ENCODE peak calls at places on chromosomes 11 and 22, in nine cellular contexts. N is HFF-Myc, X is fibroblast of villous mesenchyme, E is IMR-90, Z is neuronal stem cell, O is colonic mucosa, D is GM12865, Q is kidney, U is DND-41. S is an unnamed sample.

GRCh38 chr11:67572747-67573419 is 10.7 kb upstream of the GSTP1 start:
- DNase-seq in N (no peak), X (peak; percentile 56), E (peak; percentile 48), Z (no peak), O (peak; percentile 64), D (peak; percentile 73), Q (no peak), U (peak; percentile 43), S (peak; percentile 76)

GRCh38 chr11:128331317-128331716 is 256.0 kb downstream of the ETS1 start:
- DNase-seq in N (no peak), X (no peak), E (no peak), Z (no peak), O (no peak), D (no peak), Q (no peak), U (no peak), S (no peak)

GRCh38 chr22:36901411-36902142 is 11.9 kb upstream of the CSF2RB start:
- DNase-seq in N (no peak), X (no peak), E (no peak), Z (no peak), O (no peak), D (peak; percentile 88), Q (no peak), U (no peak), S (no peak)

GRCh38 chr11:24623121-24623520 is 126.3 kb downstream of the LUZP2 start:
- DNase-seq in N (no peak), X (peak; percentile 3), E (peak; percentile 57), Z (no peak), O (no peak), D (no peak), Q (no peak), U (no peak), S (no peak)

GRCh38 chr11:67581469-67581868 is 2.1 kb upstream of the GSTP1 start:
- DNase-seq in N (no peak), X (no peak), E (no peak), Z (no peak), O (peak; percentile 73), D (no peak), Q (no peak), U (no peak), S (no peak)

GRCh38 chr11:221539-221938 is 14.0 kb downstream of the RIC8A start:
- DNase-seq in N (no peak), X (no peak), E (no peak), Z (no peak), O (no peak), D (no peak), Q (no peak), U (no peak), S (no peak)

GRCh38 chr22:39360674-39361413 is 11.1 kb downstream of the SYNGR1 start:
- DNase-seq in N (no peak), X (no peak), E (no peak), Z (no peak), O (no peak), D (no peak), Q (no peak), U (no peak), S (no peak)

GRCh38 chr22:44577391-44578114 is 79.5 kb upstream of the RTL6 start:
- DNase-seq in N (no peak), X (no peak), E (no peak), Z (no peak), O (no peak), D (no peak), Q (no peak), U (no peak), S (no peak)

GRCh38 chr22:37295213-37295886 is 13.0 kb downstream of the CYTH4 start:
- DNase-seq in N (no peak), X (no peak), E (no peak), Z (no peak), O (no peak), D (no peak), Q (peak; percentile 70), U (no peak), S (no peak)

GRCh38 chr11:123381149-123381548 is 48.9 kb upstream of the GRAMD1B start:
- DNase-seq in N (no peak), X (no peak), E (no peak), Z (no peak), O (no peak), D (no peak), Q (no peak), U (no peak), S (no peak)

GRCh38 chr11:120858740-120859139 is 165.2 kb upstream of the TBCEL start:
- DNase-seq in N (no peak), X (peak; percentile 3), E (peak; percentile 25), Z (no peak), O (no peak), D (no peak), Q (no peak), U (no peak), S (no peak)

GRCh38 chr22:44600386-44600785 is 101.6 kb upstream of the PRR5 start:
- DNase-seq in N (no peak), X (no peak), E (no peak), Z (no peak), O (no peak), D (no peak), Q (no peak), U (no peak), S (no peak)

GRCh38 chr11:117822031-117822521 is 2.5 kb downstream of the FXYD2 start:
- DNase-seq in N (no peak), X (no peak), E (no peak), Z (no peak), O (no peak), D (peak; percentile 31), Q (peak; percentile 90), U (peak; percentile 84), S (no peak)

GRCh38 chr22:35887296-35887875 is 141.2 kb downstream of the RBFOX2 start:
- DNase-seq in N (no peak), X (no peak), E (peak; percentile 74), Z (no peak), O (no peak), D (no peak), Q (no peak), U (no peak), S (no peak)

GRCh38 chr11:98952110-98952509 is 68.6 kb upstream of the CNTN5 start:
- DNase-seq in N (no peak), X (no peak), E (no peak), Z (no peak), O (no peak), D (no peak), Q (no peak), U (no peak), S (no peak)

GRCh38 chr11:11022126-11022730 is 164.4 kb upstream of the ZBED5 start:
- DNase-seq in N (no peak), X (peak; percentile 34), E (peak; percentile 24), Z (no peak), O (peak; percentile 26), D (peak; percentile 24), Q (no peak), U (no peak), S (peak; percentile 55)

GRCh38 chr11:110479070-110479444 is 49.3 kb downstream of the FDX1 start:
- DNase-seq in N (no peak), X (no peak), E (no peak), Z (no peak), O (no peak), D (no peak), Q (no peak), U (no peak), S (peak; percentile 33)

GRCh38 chr22:45446216-45446615 is 32.7 kb downstream of the RIBC2 start:
- DNase-seq in N (no peak), X (no peak), E (peak; percentile 44), Z (no peak), O (no peak), D (no peak), Q (no peak), U (no peak), S (peak; percentile 56)

GRCh38 chr11:45208135-45208534 is 61.7 kb downstream of the PRDM11 start:
- DNase-seq in N (no peak), X (no peak), E (no peak), Z (no peak), O (no peak), D (no peak), Q (no peak), U (no peak), S (no peak)

GRCh38 chr22:49629586-49630447 is 197.9 kb downstream of the BRD1 start:
- DNase-seq in N (no peak), X (no peak), E (no peak), Z (peak; percentile 18), O (no peak), D (no peak), Q (peak; percentile 62), U (no peak), S (no peak)

GRCh38 chr11:111445586-111445985 is 66.5 kb upstream of the POU2AF1 start:
- DNase-seq in N (no peak), X (peak; percentile 59), E (peak; percentile 24), Z (no peak), O (no peak), D (no peak), Q (no peak), U (no peak), S (peak; percentile 24)

GRCh38 chr22:27577570-27577969 is 224.0 kb downstream of the MN1 start:
- DNase-seq in N (no peak), X (no peak), E (no peak), Z (no peak), O (no peak), D (no peak), Q (no peak), U (no peak), S (no peak)

GRCh38 chr22:40479887-40480538 is 109.6 kb downstream of the SGSM3 start:
- DNase-seq in N (no peak), X (peak; percentile 76), E (peak; percentile 40), Z (no peak), O (no peak), D (no peak), Q (no peak), U (no peak), S (peak; percentile 43)
- H3K4me3 ChIP-seq in N (no peak overlapping the region), X (no peak overlapping the region), E (no peak overlapping the region), Z (no peak overlapping the region), O (no peak overlapping the region), D (no peak overlapping the region), Q (no peak overlapping the region), U (no peak overlapping the region), S (no peak overlapping the region)

DNA sequence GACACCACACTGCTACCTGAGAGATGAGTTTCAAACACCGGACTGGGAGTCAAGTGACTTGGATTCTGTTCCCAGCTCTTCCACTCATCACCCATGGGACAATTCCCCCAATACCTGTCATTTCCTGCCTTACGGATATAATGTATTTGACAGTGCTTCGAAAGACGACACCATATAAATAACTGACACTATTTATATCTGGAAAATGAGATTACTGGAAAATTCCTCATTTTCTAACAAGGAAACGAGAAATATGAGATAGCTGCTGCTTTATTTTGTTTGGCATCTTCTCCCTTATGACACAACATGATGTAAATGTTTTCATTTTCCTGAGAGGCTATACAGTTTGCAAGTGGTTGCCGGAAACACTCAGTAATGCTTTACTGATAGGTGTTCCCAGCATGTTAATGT is 8.6 kb downstream of the HSCB start:
- DNase-seq in N (no peak), X (peak; percentile 41), E (peak; percentile 93), Z (no peak), O (no peak), D (no peak), Q (no peak), U (no peak), S (peak; percentile 59)
- H3K4me3 ChIP-seq in N (no peak overlapping the region), X (no peak overlapping the region), E (no peak overlapping the region), Z (no peak overlapping the region), O (no peak overlapping the region), D (no peak overlapping the region), Q (no peak overlapping the region), U (no peak overlapping the region), S (no peak overlapping the region)

GRCh38 chr22:23715811-23716355 is 25.1 kb downstream of the RGL4 start:
- DNase-seq in N (no peak), X (no peak), E (no peak), Z (no peak), O (no peak), D (no peak), Q (no peak), U (no peak), S (no peak)
- H3K4me3 ChIP-seq in N (peak overlapping the region; percentile 58), X (peak overlapping the region; percentile 88), E (no peak overlapping the region), Z (peak overlapping the region; percentile 77), O (peak overlapping the region; percentile 93), D (peak overlapping the region; percentile 95), Q (peak overlapping the region; percentile 85), U (peak overlapping the region; percentile 92), S (peak overlapping the region; percentile 66)

GRCh38 chr22:31247726-31248125 is 35.6 kb downstream of the LIMK2 start:
- DNase-seq in N (no peak), X (no peak), E (no peak), Z (no peak), O (no peak), D (no peak), Q (no peak), U (no peak), S (no peak)
- H3K4me3 ChIP-seq in N (peak overlapping the region; percentile 48), X (peak overlapping the region; percentile 77), E (no peak overlapping the region), Z (peak overlapping the region; percentile 42), O (no peak overlapping the region), D (no peak overlapping the region), Q (peak overlapping the region; percentile 81), U (peak overlapping the region; percentile 48), S (peak overlapping the region; percentile 65)